ENCODE peak calls at places on chromosomes 2 and 18, in five cellular contexts. E is WERI-Rb-1, S is psoas muscle, O is PC-9, M is breast epithelium. X is an unnamed sample.

GRCh38 chr2:165868211-165868610 is 74.2 kb upstream of the GALNT3 start:
- DNase-seq in E (no peak), S (no peak), O (no peak), M (no peak), X (no peak)

GRCh38 chr2:28148566-28148965 is 244.1 kb upstream of the FOSL2 start:
- DNase-seq in E (no peak), S (no peak), O (no peak), M (no peak), X (no peak)

GRCh38 chr18:48887294-48887904 is 63.4 kb downstream of the SMAD7 start:
- DNase-seq in E (peak; percentile 47), S (no peak), O (no peak), M (no peak), X (no peak)

GRCh38 chr2:8002765-8003393 is 679.0 kb upstream of the ID2 start:
- DNase-seq in E (no peak), S (no peak), O (no peak), M (no peak), X (no peak)

GRCh38 chr2:131092409-131093065 is 723 bp downstream of the FAM168B start:
- DNase-seq in E (no peak), S (no peak), O (peak; percentile 51), M (peak; percentile 32), X (no peak)

GRCh38 chr2:9234680-9235387 is 28.2 kb downstream of the ASAP2 start:
- DNase-seq in E (no peak), S (no peak), O (peak; percentile 99), M (no peak), X (no peak)

GRCh38 chr2:102891261-102891660 is 129.4 kb downstream of the TMEM182 start:
- DNase-seq in E (no peak), S (no peak), O (no peak), M (no peak), X (no peak)

GRCh38 chr2:125652260-125652659 is 1003.7 kb upstream of the GYPC start:
- DNase-seq in E (no peak), S (no peak), O (no peak), M (no peak), X (no peak)

GRCh38 chr2:173397539-173397938 is 42.9 kb downstream of the CDCA7 start:
- DNase-seq in E (no peak), S (no peak), O (no peak), M (no peak), X (no peak)

GRCh38 chr2:94958245-94958644 is 67.3 kb upstream of the MAL start:
- DNase-seq in E (no peak), S (no peak), O (no peak), M (no peak), X (no peak)

GRCh38 chr18:77000527-77000926 is 132.1 kb downstream of the MBP start:
- DNase-seq in E (no peak), S (peak; percentile 58), O (no peak), M (peak; percentile 32), X (no peak)

GRCh38 chr2:112138143-112139032 is at the start of gene FBLN7:
- DNase-seq in E (peak; percentile 53), S (no peak), O (no peak), M (no peak), X (peak; percentile 50)

GRCh38 chr2:150485871-150486538 is 1.5 kb downstream of the RND3 start:
- DNase-seq in E (peak; percentile 40), S (peak; percentile 81), O (peak; percentile 57), M (peak; percentile 71), X (peak; percentile 86)

GRCh38 chr2:150487537-150488429 is at the start of gene RND3:
- DNase-seq in E (peak; percentile 95), S (peak; percentile 93), O (peak; percentile 90), M (peak; percentile 98), X (peak; percentile 99)

GRCh38 chr2:150484461-150484931 is 3.0 kb downstream of the RND3 start:
- DNase-seq in E (no peak), S (no peak), O (no peak), M (no peak), X (no peak)

GRCh38 chr2:150485114-150485870 is 2.2 kb downstream of the RND3 start:
- DNase-seq in E (peak; percentile 58), S (peak; percentile 71), O (peak; percentile 63), M (peak; percentile 88), X (peak; percentile 82)

GRCh38 chr2:150486539-150487484 is 655 bp downstream of the RND3 start:
- DNase-seq in E (peak; percentile 16), S (peak; percentile 19), O (no peak), M (peak; percentile 47), X (peak; percentile 67)
- H3K4me3 ChIP-seq in E (peak overlapping the region; percentile 66), S (peak overlapping the region; percentile 82), O (peak overlapping the region; percentile 93), M (peak overlapping the region; percentile 82), X (peak overlapping the region; percentile 64)

DNA sequence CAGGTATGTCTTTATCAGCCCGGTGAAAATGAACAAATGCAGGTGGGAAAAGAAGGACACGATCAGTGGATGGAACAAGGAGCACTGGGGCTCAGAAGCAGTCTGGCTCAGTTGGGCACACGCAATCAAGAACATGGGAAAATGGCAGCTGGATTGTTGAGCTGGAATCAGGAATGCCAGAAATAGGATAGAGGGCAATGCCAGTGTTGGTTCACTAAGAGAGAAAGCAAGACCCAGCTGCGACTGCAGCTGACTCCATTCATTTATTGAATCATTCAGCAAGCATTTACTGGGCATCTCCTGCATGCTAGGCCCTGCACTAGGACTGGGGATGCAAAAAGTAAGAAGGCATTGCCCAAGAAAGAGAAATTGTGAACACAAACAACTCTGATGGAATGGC is 13.6 kb upstream of the TTR start:
- DNase-seq in E (no peak), S (no peak), O (no peak), M (no peak), X (no peak)
- TF ChIP-seq CTCF in E (no peak), S (no peak), O (no peak), M (no peak), X (no peak)

DNA sequence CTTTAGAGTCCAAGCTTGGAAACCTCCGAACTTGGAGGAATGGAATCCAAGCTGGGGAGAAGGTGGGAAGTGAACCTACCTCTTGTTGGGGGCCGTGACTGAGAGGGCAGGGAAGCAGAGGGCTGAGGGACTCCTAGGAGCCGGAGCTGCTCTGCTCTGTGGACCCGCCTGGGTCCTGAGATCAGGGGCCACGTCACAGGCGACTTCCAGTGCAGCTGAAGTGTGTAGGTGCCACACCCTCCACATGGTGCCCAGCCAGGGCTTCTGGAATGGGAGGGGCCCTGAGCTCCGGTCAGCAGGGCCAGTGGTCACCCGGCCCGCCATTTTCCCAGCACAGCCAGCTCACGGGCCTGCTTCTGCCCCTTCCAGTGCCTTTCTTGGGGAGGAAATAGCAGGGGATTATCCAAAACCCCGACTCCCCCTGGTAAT is 63.4 kb upstream of the OTOS start:
- DNase-seq in E (no peak), S (no peak), O (no peak), M (no peak), X (no peak)
- H3K27ac ChIP-seq in E (no peak overlapping the region), S (no peak overlapping the region), O (no peak overlapping the region), M (no peak overlapping the region), X (no peak overlapping the region)

GRCh38 chr2:136205615-136206014 is 87.7 kb upstream of the CXCR4 start:
- DNase-seq in E (no peak), S (no peak), O (no peak), M (no peak), X (no peak)

GRCh38 chr2:136207030-136207623 is 89.2 kb upstream of the CXCR4 start:
- DNase-seq in E (no peak), S (no peak), O (no peak), M (no peak), X (no peak)

GRCh38 chr2:136207665-136208064 is 89.7 kb upstream of the CXCR4 start:
- DNase-seq in E (no peak), S (no peak), O (no peak), M (no peak), X (no peak)

GRCh38 chr2:136204959-136205358 is 87.0 kb upstream of the CXCR4 start:
- DNase-seq in E (no peak), S (no peak), O (no peak), M (no peak), X (no peak)

DNA sequence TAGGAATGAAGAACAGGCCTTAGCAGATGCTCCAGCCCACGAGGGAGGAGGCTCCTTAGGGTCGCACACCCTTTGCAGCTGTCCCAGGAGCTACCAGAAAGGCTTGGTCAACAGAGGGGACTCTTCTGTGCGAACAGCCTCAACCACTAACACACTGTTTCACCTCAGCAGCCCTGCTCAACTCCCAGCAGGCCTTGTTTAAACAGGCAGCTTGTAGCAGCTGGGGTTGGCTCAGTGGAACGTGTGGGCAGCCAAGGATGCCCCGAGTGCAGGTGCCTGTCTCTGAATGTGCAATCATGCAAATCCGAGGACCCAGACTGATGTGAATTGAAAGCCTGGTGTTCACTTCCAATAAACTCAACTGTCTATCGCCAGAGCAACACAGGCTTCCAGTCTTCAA is 88.7 kb upstream of the CXCR4 start:
- DNase-seq in E (no peak), S (no peak), O (no peak), M (no peak), X (no peak)
- H3K4me3 ChIP-seq in E (no peak overlapping the region), S (no peak overlapping the region), O (no peak overlapping the region), M (no peak overlapping the region), X (no peak overlapping the region)

DNA sequence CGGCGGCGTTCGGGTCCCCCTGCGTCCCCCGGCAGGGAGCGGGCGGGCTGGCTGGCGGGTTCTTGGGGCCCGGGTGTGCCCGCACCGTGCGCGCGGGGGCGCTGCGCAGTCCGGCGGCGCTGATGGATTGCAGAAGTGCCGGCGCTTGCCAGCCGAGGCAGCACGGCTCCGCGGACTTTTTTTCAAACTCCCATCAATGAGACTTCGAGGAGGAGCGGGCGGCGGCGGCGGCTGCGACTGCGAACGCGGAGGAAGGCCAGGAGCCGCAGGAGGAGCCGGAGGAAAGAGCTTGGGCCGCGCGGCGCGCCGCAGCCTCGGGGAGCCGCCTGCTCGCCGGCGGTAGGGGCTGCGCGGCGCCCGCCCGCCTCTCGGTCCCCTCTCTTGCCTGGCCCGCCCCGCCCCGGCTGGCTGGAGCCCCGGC is at the start of gene GLI2:
- DNase-seq in E (peak; percentile 72), S (peak; percentile 74), O (peak; percentile 63), M (no peak), X (peak; percentile 72)
- TF ChIP-seq CTCF in E (peak; percentile 75), S (peak; percentile 67), O (peak; percentile 79), M (no peak), X (peak; percentile 76)

GRCh38 chr2:64274399-64275173 is 130.4 kb upstream of the PELI1 start:
- DNase-seq in E (no peak), S (no peak), O (peak; percentile 41), M (no peak), X (no peak)
- H3K27ac ChIP-seq in E (no peak overlapping the region), S (peak overlapping the region; percentile 67), O (peak overlapping the region; percentile 93), M (peak overlapping the region; percentile 93), X (peak overlapping the region; percentile 82)

GRCh38 chr2:114661926-114662670 is 219.7 kb downstream of the DPP10 start:
- DNase-seq in E (peak; percentile 83), S (peak; percentile 14), O (no peak), M (no peak), X (no peak)
- H3K4me3 ChIP-seq in E (peak overlapping the region; percentile 82), S (peak overlapping the region; percentile 64), O (no peak overlapping the region), M (peak overlapping the region; percentile 48), X (peak overlapping the region; percentile 58)